ENCODE peak calls at places on chromosomes 13 and 19, in ten cellular contexts. V, U, M, G, E, D, Z, T, K and J are unnamed samples.

GRCh38 chr19:30073152-30074000 is 131.3 kb downstream of the URI1 start:
- DNase-seq in G (no peak), D (no peak), T (no peak), V (no peak), M (no peak), Z (no peak), E (no peak), U (no peak), K (no peak), J (no peak)

GRCh38 chr19:19426799-19427198 is 21.3 kb downstream of the GATAD2A start:
- DNase-seq in E (no peak), Z (no peak), U (no peak), D (no peak), T (no peak), M (no peak), G (no peak), V (no peak), K (no peak), J (no peak)

GRCh38 chr19:48638831-48639381 is 1.7 kb upstream of the DBP start:
- DNase-seq in U (no peak), K (no peak), M (no peak), V (no peak), E (no peak), D (no peak), G (no peak), Z (no peak), T (no peak), J (no peak)

GRCh38 chr19:42386974-42387707 is 3.0 kb downstream of the CNFN start:
- DNase-seq in D (peak), K (peak), M (peak), E (peak), T (peak), U (peak), V (peak), Z (peak), G (peak), J (peak)

GRCh38 chr19:50658438-50659317 is 9.4 kb downstream of the C19orf81 start:
- DNase-seq in G (peak), D (peak), Z (peak), T (peak), E (peak), U (no peak), V (peak), K (peak), M (peak), J (no peak)

GRCh38 chr13:22648325-22648758 is 532.4 kb upstream of the SGCG start:
- DNase-seq in D (no peak), V (peak), T (no peak), G (no peak), E (no peak), M (no peak), Z (no peak), K (no peak), U (no peak), J (no peak)

GRCh38 chr19:3881272-3882040 is 971 bp downstream of the ATCAY start:
- DNase-seq in E (no peak), U (peak), D (no peak), M (no peak), Z (peak), T (no peak), V (peak), G (no peak), K (no peak), J (no peak)

GRCh38 chr13:45393941-45394570 is 24.1 kb downstream of the SLC25A30 start:
- DNase-seq in E (peak), U (peak), T (no peak), Z (peak), D (no peak), G (peak), M (peak), V (peak), K (no peak), J (no peak)